ENCODE peak calls at places on chromosomes 7 and 10, in nine cellular contexts. C is AG10803; A is activated naive CD8-positive, alpha-beta T cell treated with anti-CD3 and anti-CD28 coated beads, Interleukin-2, amount 50 U/mL, for 24 hours; M is stimulated activated effector memory CD8-positive, alpha-beta T cell treated with anti-CD3 and anti-CD28 coated beads, Interleukin-12 subunit alpha, Interleukin-12 subunit beta, amount 100 ng/mL, for 72 hours; G is stimulated activated CD4-positive, alpha-beta T cell treated with anti-CD3 and anti-CD28 coated beads, Interleukin-4, amount 100 ng/mL, for 48 hours; I is kidney glomerular epithelial cell; Y is activated CD8-positive, alpha-beta memory T cell treated with anti-CD3 and anti-CD28 coated beads, Interleukin-2, amount 50 U/mL, for 48 hours; O is mammary epithelial cell; F is dorsolateral prefrontal cortex. P is an unnamed sample.

GRCh38 chr7:73715648-73716317 is 3.7 kb downstream of the STX1A start:
- DNase-seq in M (no peak), F (no peak), G (peak; percentile 60), C (peak; percentile 89), A (peak; percentile 71), O (peak; percentile 96), Y (peak; percentile 81), I (peak; percentile 88), P (peak; percentile 99)

GRCh38 chr7:117730404-117730803 is 142.8 kb downstream of the CTTNBP2 start:
- DNase-seq in G (no peak), M (no peak), O (no peak), I (no peak), F (no peak), C (no peak), A (no peak), Y (no peak), P (no peak)

GRCh38 chr10:104842704-104843103 is 201.6 kb downstream of the SORCS3 start:
- DNase-seq in A (no peak), M (no peak), C (no peak), G (no peak), F (no peak), I (no peak), Y (no peak), O (no peak), P (no peak)

GRCh38 chr7:128835790-128836641 is 5.8 kb downstream of the FLNC start:
- DNase-seq in O (no peak), M (no peak), I (no peak), Y (no peak), F (no peak), A (no peak), G (no peak), C (peak; percentile 65), P (no peak)

GRCh38 chr7:43621729-43622448 is 39.0 kb downstream of the STK17A start:
- DNase-seq in M (no peak), F (no peak), O (no peak), A (no peak), I (no peak), Y (no peak), C (peak; percentile 53), G (no peak), P (no peak)

GRCh38 chr7:39838326-39838725 is 111.7 kb upstream of the CDK13 start:
- DNase-seq in M (no peak), F (no peak), G (no peak), A (no peak), Y (no peak), C (no peak), I (peak; percentile 12), O (peak; percentile 66), P (no peak)

GRCh38 chr7:52726986-52727385 is 308.4 kb upstream of the POM121L12 start:
- DNase-seq in F (no peak), Y (no peak), C (no peak), G (no peak), I (no peak), O (no peak), A (no peak), M (no peak), P (no peak)

GRCh38 chr7:39083781-39084180 is 106.1 kb downstream of the POU6F2 start:
- DNase-seq in O (no peak), F (no peak), G (no peak), Y (no peak), M (no peak), I (no peak), C (no peak), A (no peak), P (no peak)

GRCh38 chr7:91565499-91566331 is 301.5 kb downstream of the FZD1 start:
- DNase-seq in O (no peak), G (no peak), F (no peak), M (no peak), Y (no peak), A (no peak), I (no peak), C (peak; percentile 69), P (no peak)

GRCh38 chr10:86967481-86967941 is 771 bp upstream of the ADIRF start:
- DNase-seq in M (no peak), F (no peak), Y (peak; percentile 55), G (no peak), A (no peak), O (no peak), C (no peak), I (no peak), P (no peak)

GRCh38 chr7:102452451-102452850 is 12.2 kb downstream of the ALKBH4 start:
- DNase-seq in G (no peak), M (no peak), F (no peak), A (no peak), I (no peak), O (no peak), C (no peak), Y (no peak), P (no peak)

GRCh38 chr7:54988516-54988915 is 30.3 kb upstream of the EGFR start:
- DNase-seq in M (no peak), I (no peak), F (no peak), C (no peak), O (no peak), Y (no peak), G (no peak), A (no peak), P (no peak)

GRCh38 chr7:73976761-73977625 is 51.0 kb upstream of the ELN start:
- DNase-seq in Y (no peak), I (no peak), M (no peak), G (no peak), C (peak; percentile 86), O (no peak), F (peak; percentile 23), A (no peak), P (no peak)

GRCh38 chr7:43151076-43151475 is 38.6 kb downstream of the HECW1 start:
- DNase-seq in C (no peak), I (no peak), A (no peak), M (no peak), G (no peak), Y (no peak), F (no peak), O (peak; percentile 52), P (no peak)

GRCh38 chr10:132774905-132775863 is 10.8 kb downstream of the NKX6-2 start:
- DNase-seq in F (peak; percentile 72), I (no peak), Y (no peak), G (no peak), M (no peak), C (no peak), A (no peak), O (no peak), P (no peak)

GRCh38 chr10:17229717-17229966 is 1.6 kb downstream of the VIM start:
- DNase-seq in O (peak; percentile 59), C (no peak), Y (peak; percentile 82), G (no peak), F (no peak), A (no peak), M (peak; percentile 60), I (no peak), P (no peak)

GRCh38 chr7:135499818-135500217 is 10.1 kb downstream of the CNOT4 start:
- DNase-seq in A (no peak), C (peak; percentile 37), O (no peak), Y (no peak), F (no peak), M (no peak), I (no peak), G (no peak), P (no peak)

GRCh38 chr7:81659697-81660395 is 110.0 kb downstream of the HGF start:
- DNase-seq in C (peak; percentile 7), I (peak; percentile 14), M (no peak), Y (no peak), G (no peak), O (no peak), F (no peak), A (no peak), P (no peak)

GRCh38 chr10:101305241-101306230 is 48.4 kb upstream of the BTRC start:
- DNase-seq in M (no peak), G (no peak), Y (no peak), A (no peak), F (no peak), O (no peak), C (no peak), I (no peak), P (no peak)

GRCh38 chr7:148395990-148396716 is 194.4 kb upstream of the C7orf33 start:
- DNase-seq in I (no peak), M (no peak), A (no peak), Y (no peak), O (no peak), G (no peak), F (no peak), C (no peak), P (no peak)

GRCh38 chr10:8392216-8392615 is 337.7 kb downstream of the GATA3 start:
- DNase-seq in F (no peak), G (no peak), O (peak; percentile 86), Y (no peak), I (no peak), A (no peak), M (no peak), C (peak; percentile 2), P (no peak)